ENCODE peak calls at places on chromosome 22, in ten cellular contexts. T is CD8-positive, alpha-beta T cell; L is psoas muscle; H is bronchial epithelial cell; E is fibroblast of lung; D is left lung; X is mucosa of descending colon; U is uterus; S is cardiac muscle cell; J is Caco-2. Y is an unnamed sample.

GRCh38 chr22:46972901-46973831 is 210.7 kb downstream of the TBC1D22A start:
- DNase-seq in T (no peak), L (no peak), H (no peak), E (no peak), D (no peak), X (no peak), U (no peak), S (no peak), J (no peak), Y (no peak)

GRCh38 chr22:38829485-38829884 is 14.3 kb downstream of the NPTXR start:
- DNase-seq in T (no peak), L (no peak), H (no peak), E (no peak), D (no peak), X (no peak), U (no peak), S (no peak), J (no peak), Y (no peak)

GRCh38 chr22:20606041-20606783 is 98.8 kb downstream of the MED15 start:
- DNase-seq in T (peak; percentile 70), L (no peak), H (peak; percentile 82), E (peak; percentile 57), D (peak; percentile 82), X (peak; percentile 73), U (no peak), S (peak; percentile 81), J (peak; percentile 91), Y (peak; percentile 87)

GRCh38 chr22:38317237-38317994 is at the start of gene CSNK1E:
- DNase-seq in T (peak; percentile 75), L (peak; percentile 85), H (no peak), E (peak; percentile 59), D (peak; percentile 79), X (peak; percentile 82), U (peak; percentile 83), S (peak; percentile 86), J (peak; percentile 83), Y (peak; percentile 85)

GRCh38 chr22:46057762-46058420 is 80.9 kb upstream of the WNT7B start:
- DNase-seq in T (no peak), L (no peak), H (no peak), E (peak; percentile 74), D (peak; percentile 72), X (peak; percentile 62), U (peak; percentile 64), S (no peak), J (no peak), Y (peak; percentile 77)

GRCh38 chr22:47284822-47285221 is 522.4 kb downstream of the TBC1D22A start:
- DNase-seq in T (no peak), L (no peak), H (no peak), E (no peak), D (no peak), X (no peak), U (no peak), S (no peak), J (no peak), Y (no peak)

GRCh38 chr22:45918455-45919370 is 58.2 kb downstream of the WNT7B start:
- DNase-seq in T (no peak), L (no peak), H (peak; percentile 63), E (no peak), D (peak; percentile 47), X (no peak), U (no peak), S (no peak), J (no peak), Y (peak; percentile 44)

GRCh38 chr22:41256254-41256897 is 15.6 kb upstream of the CHADL start:
- DNase-seq in T (no peak), L (no peak), H (peak; percentile 91), E (peak; percentile 80), D (no peak), X (no peak), U (peak; percentile 39), S (no peak), J (no peak), Y (no peak)

GRCh38 chr22:17835256-17835655 is 61.0 kb upstream of the BID start:
- DNase-seq in T (no peak), L (no peak), H (no peak), E (no peak), D (no peak), X (no peak), U (no peak), S (no peak), J (no peak), Y (no peak)

GRCh38 chr22:23800297-23801237 is 13.8 kb downstream of the SMARCB1 start:
- DNase-seq in T (no peak), L (no peak), H (no peak), E (no peak), D (no peak), X (no peak), U (no peak), S (no peak), J (no peak), Y (no peak)

GRCh38 chr22:18023509-18024275 is 669 bp downstream of the MICAL3 start:
- DNase-seq in T (peak; percentile 12), L (peak; percentile 83), H (peak; percentile 79), E (peak; percentile 86), D (peak; percentile 63), X (peak; percentile 89), U (peak; percentile 83), S (peak; percentile 86), J (peak; percentile 67), Y (peak; percentile 82)

GRCh38 chr22:44361391-44362126 is 48.8 kb upstream of the SHISAL1 start:
- DNase-seq in T (no peak), L (peak; percentile 7), H (peak; percentile 85), E (no peak), D (no peak), X (no peak), U (peak; percentile 18), S (no peak), J (no peak), Y (no peak)

GRCh38 chr22:44362249-44363040 is 49.7 kb upstream of the SHISAL1 start:
- DNase-seq in T (no peak), L (peak; percentile 2), H (no peak), E (peak; percentile 29), D (no peak), X (no peak), U (peak; percentile 9), S (no peak), J (no peak), Y (no peak)

GRCh38 chr22:44359496-44360110 is 46.9 kb upstream of the SHISAL1 start:
- DNase-seq in T (no peak), L (peak; percentile 6), H (no peak), E (no peak), D (no peak), X (no peak), U (peak; percentile 20), S (no peak), J (no peak), Y (no peak)

GRCh38 chr22:44360306-44360685 is 47.5 kb upstream of the SHISAL1 start:
- DNase-seq in T (no peak), L (no peak), H (no peak), E (no peak), D (no peak), X (no peak), U (no peak), S (no peak), J (no peak), Y (no peak)

GRCh38 chr22:44360686-44361381 is 48.1 kb upstream of the SHISAL1 start:
- DNase-seq in T (no peak), L (peak; percentile 54), H (peak; percentile 90), E (peak; percentile 54), D (peak; percentile 53), X (no peak), U (peak; percentile 41), S (no peak), J (no peak), Y (no peak)
- TF ChIP-seq CTCF in T (no peak), L (peak; percentile 31), H (peak; percentile 32), E (peak; percentile 49), D (no peak), X (no peak), U (no peak), S (peak; percentile 46), J (no peak), Y (no peak)

GRCh38 chr22:31279821-31280496 is 12.3 kb downstream of the PIK3IP1 start:
- DNase-seq in T (no peak), L (no peak), H (peak; percentile 57), E (no peak), D (no peak), X (no peak), U (no peak), S (no peak), J (no peak), Y (no peak)
- H3K36me3 ChIP-seq in T (peaks cover 56% of the 10 kb centered on the region), L (peaks cover 95% of the 10 kb centered on the region), H (peaks cover 23% of the 10 kb centered on the region), E (peaks cover 5% of the 10 kb centered on the region), D (peaks cover 96% of the 10 kb centered on the region), X (peaks cover 5% of the 10 kb centered on the region), U (no peaks in the 10 kb centered on the region), S (peaks cover 12% of the 10 kb centered on the region), J (no peaks in the 10 kb centered on the region), Y (no peaks in the 10 kb centered on the region)

GRCh38 chr22:37255558-37256006 is 11.5 kb upstream of the RAC2 start:
- DNase-seq in T (no peak), L (no peak), H (no peak), E (no peak), D (no peak), X (no peak), U (no peak), S (no peak), J (no peak), Y (no peak)

GRCh38 chr22:37254206-37254866 is 10.3 kb upstream of the RAC2 start:
- DNase-seq in T (no peak), L (no peak), H (peak; percentile 83), E (peak; percentile 78), D (peak; percentile 4), X (no peak), U (no peak), S (no peak), J (no peak), Y (no peak)

GRCh38 chr22:37254867-37255233 is 10.8 kb upstream of the RAC2 start:
- DNase-seq in T (no peak), L (no peak), H (peak; percentile 96), E (no peak), D (no peak), X (no peak), U (no peak), S (no peak), J (no peak), Y (no peak)

GRCh38 chr22:37256075-37256726 is 12.1 kb upstream of the RAC2 start:
- DNase-seq in T (no peak), L (no peak), H (no peak), E (no peak), D (peak; percentile 27), X (no peak), U (no peak), S (no peak), J (no peak), Y (no peak)

GRCh38 chr22:37253164-37253660 is 9.1 kb upstream of the RAC2 start:
- DNase-seq in T (no peak), L (no peak), H (peak; percentile 27), E (no peak), D (no peak), X (no peak), U (no peak), S (no peak), J (no peak), Y (no peak)
- TF ChIP-seq CTCF in T (no peak), L (no peak), H (no peak), E (peak; percentile 25), D (no peak), X (no peak), U (no peak), S (peak; percentile 12), J (no peak), Y (no peak)

DNA sequence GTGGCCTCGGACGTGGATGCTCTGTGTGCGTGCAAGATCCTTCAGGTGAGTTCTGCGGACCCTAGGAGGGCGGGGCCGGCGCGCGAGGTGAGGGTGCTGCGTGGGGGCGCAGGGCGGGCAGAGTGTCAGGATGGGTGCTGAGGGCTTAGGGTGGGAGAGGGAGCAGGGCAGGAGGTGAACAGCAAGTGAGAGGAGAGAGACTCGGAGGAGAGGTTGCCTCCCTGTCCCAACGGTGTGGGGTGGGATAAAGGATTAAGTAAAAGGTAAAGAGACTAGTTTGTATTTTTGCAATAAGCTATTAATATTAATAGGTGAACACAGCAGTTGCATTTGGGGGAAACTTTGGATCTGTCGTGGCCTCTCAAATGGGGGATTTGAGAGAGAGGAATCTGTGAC is 451 bp downstream of the CDC45 start:
- DNase-seq in T (no peak), L (no peak), H (no peak), E (no peak), D (no peak), X (no peak), U (no peak), S (no peak), J (no peak), Y (no peak)
- H3K36me3 ChIP-seq in T (no peaks in the 10 kb centered on the region), L (peaks cover 4% of the 10 kb centered on the region), H (no peaks in the 10 kb centered on the region), E (peaks cover 3% of the 10 kb centered on the region), D (peaks cover 3% of the 10 kb centered on the region), X (no peaks in the 10 kb centered on the region), U (no peaks in the 10 kb centered on the region), S (no peaks in the 10 kb centered on the region), J (peaks cover 2% of the 10 kb centered on the region), Y (no peaks in the 10 kb centered on the region)

Y was measured in body of pancreas.